ENCODE peak calls at places on chromosomes 11 and 22, in five cellular contexts. T, X, Y, F and D are unnamed samples. For H3K4me1, the result is how much of the 10 kb centered on the place peaks cover.

GRCh38 chr22:23786752-23787599 is at the start of gene SMARCB1:
- DNase-seq in X (peak), F (peak), Y (peak), T (peak), D (peak)

GRCh38 chr11:12585861-12586260 is 88.4 kb upstream of the TEAD1 start:
- DNase-seq in T (no peak), X (no peak), F (no peak), Y (peak), D (no peak)

GRCh38 chr22:22364207-22364606 is 119.6 kb downstream of the VPREB1 start:
- DNase-seq in Y (no peak), T (no peak), X (no peak), F (no peak), D (no peak)

GRCh38 chr11:74680703-74681531 is 50.3 kb downstream of the CHRDL2 start:
- DNase-seq in X (no peak), T (no peak), Y (no peak), F (no peak), D (no peak)

GRCh38 chr22:21837184-21837979 is 30.1 kb downstream of the MAPK1 start:
- DNase-seq in X (no peak), F (peak), T (peak), Y (peak), D (no peak)

GRCh38 chr22:49449811-49450386 is 377.8 kb downstream of the BRD1 start:
- DNase-seq in T (peak), Y (no peak), X (no peak), F (no peak), D (no peak)

GRCh38 chr11:79894111-79894510 is 453.3 kb upstream of the TENM4 start:
- DNase-seq in Y (no peak), T (no peak), X (no peak), F (no peak), D (no peak)

GRCh38 chr11:69500285-69501120 is 19.0 kb downstream of the LINC01488 start:
- DNase-seq in Y (no peak), T (no peak), X (no peak), F (no peak), D (no peak)

GRCh38 chr11:128251140-128251539 is 336.2 kb downstream of the ETS1 start:
- DNase-seq in F (peak), Y (peak), T (no peak), X (no peak), D (no peak)

GRCh38 chr11:125398994-125399638 is 96.9 kb downstream of the FEZ1 start:
- DNase-seq in T (no peak), X (no peak), F (no peak), Y (no peak), D (no peak)

GRCh38 chr11:69297225-69297925 is 3.4 kb downstream of the MYEOV start:
- DNase-seq in X (peak), T (peak), F (peak), Y (peak), D (peak)

GRCh38 chr22:46537946-46538815 is 761 bp upstream of the CELSR1 start:
- DNase-seq in X (no peak), T (peak), Y (peak), F (peak), D (no peak)

GRCh38 chr11:60985501-60985900 is 14.0 kb downstream of the CD6 start:
- DNase-seq in X (no peak), T (no peak), F (no peak), Y (no peak), D (no peak)

GRCh38 chr11:129440028-129440630 is 64.5 kb downstream of the BARX2 start:
- DNase-seq in T (no peak), Y (no peak), F (peak), X (no peak), D (no peak)

GRCh38 chr11:83256602-83257340 is 29.4 kb downstream of the CCDC90B start:
- DNase-seq in Y (no peak), F (no peak), T (no peak), X (no peak), D (no peak)

GRCh38 chr11:1073851-1074243 is 827 bp upstream of the MUC2 start:
- DNase-seq in F (no peak), Y (no peak), X (no peak), T (no peak), D (no peak)

GRCh38 chr11:44506375-44507016 is 59.0 kb upstream of the CD82 start:
- DNase-seq in F (no peak), X (no peak), T (peak), Y (no peak), D (no peak)

GRCh38 chr11:118524356-118524755 is 2.9 kb upstream of the TTC36 start:
- DNase-seq in Y (no peak), T (no peak), X (no peak), F (no peak), D (no peak)

GRCh38 chr11:74019104-74019738 is 10.3 kb upstream of the UCP3 start:
- DNase-seq in F (no peak), T (no peak), X (no peak), Y (no peak), D (no peak)

DNA sequence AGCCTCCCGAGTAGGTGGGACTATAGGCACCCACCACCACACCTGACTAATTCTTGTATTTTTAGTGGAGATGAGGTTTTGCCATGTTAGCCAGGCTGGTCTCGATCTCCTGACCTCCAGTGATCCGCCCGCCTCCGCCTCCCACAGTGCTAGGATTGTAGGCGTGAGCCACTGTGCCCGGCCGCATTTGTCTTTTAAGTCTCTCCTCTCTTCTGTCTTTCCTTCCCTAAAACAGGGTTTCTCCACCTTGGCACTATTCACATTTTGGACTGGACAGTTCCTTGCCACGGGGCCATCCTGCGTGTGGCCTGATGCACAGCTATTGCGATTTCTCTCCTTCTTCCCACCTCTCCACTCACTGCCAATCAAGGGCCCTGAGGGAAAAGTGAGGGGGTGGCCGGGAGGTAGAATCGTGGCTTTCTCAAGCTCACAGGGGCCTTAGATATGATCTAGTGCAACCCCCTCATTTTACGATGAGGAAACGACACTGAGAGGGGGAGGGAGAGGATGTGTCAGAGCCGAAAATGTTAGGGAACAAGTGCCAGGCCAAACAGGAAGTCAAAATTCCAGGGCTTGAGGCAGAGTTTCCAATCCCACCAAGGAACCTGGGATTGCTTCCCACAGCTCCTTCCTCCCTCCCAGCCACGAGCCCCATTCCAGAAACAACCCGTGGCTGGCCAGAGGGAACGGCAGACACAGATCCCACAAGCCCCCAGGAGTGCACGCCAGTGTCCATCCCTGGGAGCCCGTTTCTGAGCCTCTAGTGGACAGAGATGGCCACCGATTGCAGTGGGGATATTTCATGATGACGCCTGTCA is 21.2 kb downstream of the SCGB1A1 start:
- DNase-seq in T (no peak), X (no peak), Y (peak), F (no peak), D (no peak)
- H3K4me1 ChIP-seq in T (under half), X (under half), Y (under half), F (under half), D (under half)

DNA sequence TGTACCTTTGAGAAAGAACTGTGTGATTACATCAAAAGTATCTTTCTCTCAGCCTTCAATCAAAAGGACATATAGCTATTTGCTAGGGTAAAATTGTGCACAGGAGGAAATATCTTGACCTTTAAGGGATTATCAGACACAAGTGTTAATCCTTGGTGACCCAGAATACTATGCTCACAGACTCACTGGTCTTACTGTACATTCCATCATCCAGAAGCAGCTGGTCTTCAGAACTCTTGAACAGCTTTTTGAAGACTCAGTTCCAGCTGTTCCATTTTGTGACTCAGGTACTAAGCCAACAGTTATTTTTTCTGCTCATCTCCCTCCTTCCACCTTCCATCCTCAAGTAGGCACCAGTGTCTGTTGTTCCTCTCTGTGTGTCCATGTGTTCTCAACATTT is 19.8 kb downstream of the ZBED5 start:
- DNase-seq in X (no peak), T (no peak), Y (no peak), F (no peak), D (no peak)
- TF ChIP-seq EZH2 in X (no peak), T (no peak), Y (no peak), F (no peak), D (no peak)

DNA sequence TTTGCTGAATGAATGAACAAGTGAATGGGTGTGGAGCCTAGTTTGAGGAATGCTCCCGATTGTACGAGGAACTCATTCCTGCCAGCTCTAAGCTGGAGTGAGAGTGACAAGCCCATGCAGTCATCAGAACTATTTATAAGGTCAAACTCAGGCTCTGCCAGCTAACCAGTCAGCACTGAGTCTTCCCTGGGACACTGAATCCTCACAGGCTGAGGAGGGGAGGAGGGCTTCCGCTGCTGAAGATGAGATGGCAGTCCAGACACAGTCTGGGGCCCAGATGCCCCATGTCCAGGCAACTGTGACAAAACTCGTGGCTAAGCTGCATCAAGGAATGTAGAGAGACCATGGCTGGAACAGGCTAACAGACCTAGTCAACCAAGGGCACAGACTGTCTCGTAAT is 4.0 kb downstream of the LRP4 start:
- DNase-seq in F (peak), Y (peak), T (no peak), X (no peak), D (no peak)
- H3K27ac ChIP-seq in F (no peak), Y (no peak), T (peak), X (no peak), D (no peak)

GRCh38 chr22:17910561-17911311 is 113.6 kb downstream of the MICAL3 start:
- DNase-seq in F (peak), Y (peak), X (peak), T (peak), D (no peak)
- H3K4me1 ChIP-seq in F (under half), Y (under half), X (under half), T (under half), D (under half)

GRCh38 chr11:45665206-45665932 is at the start of gene CHST1:
- DNase-seq in T (peak), X (peak), Y (no peak), F (peak), D (peak)
- TF ChIP-seq EZH2 in T (no peak), X (no peak), Y (peak), F (no peak), D (no peak)

GRCh38 chr11:130672911-130673310 is 224.5 kb downstream of the ADAMTS15 start:
- DNase-seq in Y (no peak), X (no peak), F (peak), T (no peak), D (no peak)

GRCh38 chr11:130675456-130675855 is 227.0 kb downstream of the ADAMTS15 start:
- DNase-seq in X (no peak), Y (peak), T (peak), F (no peak), D (no peak)

GRCh38 chr11:130673698-130674097 is 225.3 kb downstream of the ADAMTS15 start:
- DNase-seq in F (peak), X (no peak), Y (no peak), T (no peak), D (no peak)

GRCh38 chr11:130675917-130676316 is 227.5 kb downstream of the ADAMTS15 start:
- DNase-seq in T (no peak), X (no peak), Y (no peak), F (no peak), D (no peak)

GRCh38 chr11:130674686-130675085 is 226.2 kb downstream of the ADAMTS15 start:
- DNase-seq in Y (no peak), T (no peak), X (no peak), F (no peak), D (no peak)
- H3K27ac ChIP-seq in Y (peak), T (no peak), X (no peak), F (no peak), D (no peak)

GRCh38 chr22:20020533-20021195 is at the start of gene TANGO2:
- DNase-seq in X (peak), F (peak), T (peak), Y (peak), D (peak)
- H3K4me1 ChIP-seq in X (under half), F (under half), T (under half), Y (under half), D (under half)

DNA sequence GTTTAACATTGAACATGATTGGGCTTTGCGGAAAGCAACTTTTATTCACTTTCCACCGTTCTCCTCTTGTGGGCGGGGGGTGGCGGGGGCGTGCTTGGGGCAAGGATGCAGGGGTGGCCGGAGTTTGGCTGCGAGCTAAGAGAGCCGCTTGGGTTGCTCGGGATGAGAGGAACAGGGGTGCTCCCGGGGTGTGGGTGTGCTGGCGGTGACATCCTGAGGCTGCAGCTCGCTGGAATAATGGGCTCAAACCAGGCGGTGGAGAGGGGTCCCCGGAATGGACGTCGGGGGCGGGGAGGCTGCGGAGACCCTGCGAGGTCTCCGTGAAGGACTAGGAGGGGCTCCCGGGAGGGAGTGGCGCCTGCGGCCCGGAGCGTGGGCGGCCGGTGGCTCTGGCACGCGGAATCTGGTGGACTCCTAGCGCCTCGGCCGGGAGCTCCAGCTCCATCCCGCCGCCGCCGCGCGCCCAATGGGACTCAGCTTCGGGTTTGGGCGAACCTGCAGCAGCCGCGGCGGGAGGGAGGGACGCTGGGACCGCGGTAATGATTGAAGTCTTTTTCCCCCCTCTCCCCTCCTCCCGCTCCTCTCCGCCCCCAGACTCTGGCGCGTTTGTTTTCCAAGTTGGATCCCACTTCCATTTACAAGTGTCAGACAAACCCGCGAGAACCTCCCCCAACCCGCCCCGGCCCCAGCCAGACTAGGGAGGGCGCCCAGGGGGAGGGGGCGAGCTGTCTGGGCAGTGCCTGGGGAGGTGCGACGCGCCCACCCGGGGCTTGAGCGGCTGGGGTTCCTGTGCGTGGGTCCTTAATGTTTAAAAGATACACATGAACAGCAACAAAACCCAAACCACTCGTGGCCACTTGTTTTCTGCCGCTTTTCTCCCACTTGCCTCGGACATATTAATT is 2.0 kb downstream of the FAT3 start:
- DNase-seq in Y (peak), F (peak), T (peak), X (no peak), D (no peak)
- TF ChIP-seq EZH2 in Y (no peak), F (no peak), T (peak), X (no peak), D (no peak)

GRCh38 chr11:34636127-34636526 is 15.2 kb downstream of the EHF start:
- DNase-seq in T (no peak), X (no peak), Y (no peak), F (no peak), D (no peak)
- H3K27ac ChIP-seq in T (no peak), X (no peak), Y (no peak), F (no peak), D (no peak)